ENCODE peak calls at places on chromosomes 13 and 19, in eight cellular contexts. G is body of pancreas, V is H54, W is A549, D is NB4, A is Peyer's patch, I is thyroid gland, N is heart left ventricle. M is an unnamed sample.

GRCh38 chr19:41615207-41615606 is 11.7 kb downstream of the CEACAM4 start:
- DNase-seq in G (no peak), V (no peak), W (no peak), D (no peak), A (no peak), I (no peak), N (no peak), M (no peak)

GRCh38 chr13:63307239-63307638 is 1891.6 kb upstream of the PCDH20 start:
- DNase-seq in G (peak; percentile 20), V (no peak), W (no peak), D (no peak), A (no peak), I (no peak), N (no peak), M (no peak)

GRCh38 chr13:76808927-76809326 is 77.3 kb downstream of the KCTD12 start:
- DNase-seq in G (no peak), V (no peak), W (no peak), D (no peak), A (no peak), I (no peak), N (no peak), M (no peak)

GRCh38 chr19:34480971-34481821 is at the start of gene WTIP:
- DNase-seq in G (peak; percentile 57), V (peak; percentile 77), W (peak; percentile 82), D (no peak), A (peak; percentile 60), I (peak; percentile 60), N (peak; percentile 89), M (peak; percentile 50)

GRCh38 chr19:29404951-29405727 is 120.7 kb upstream of the VSTM2B start:
- DNase-seq in G (no peak), V (no peak), W (no peak), D (no peak), A (no peak), I (no peak), N (no peak), M (no peak)

GRCh38 chr19:45681391-45682015 is 10.2 kb downstream of the SNRPD2 start:
- DNase-seq in G (peak; percentile 92), V (peak; percentile 84), W (peak; percentile 93), D (peak; percentile 78), A (peak; percentile 93), I (peak; percentile 86), N (peak; percentile 78), M (peak; percentile 92)

GRCh38 chr19:55208880-55209429 is 346 bp downstream of the PTPRH start:
- DNase-seq in G (no peak), V (no peak), W (no peak), D (peak; percentile 29), A (no peak), I (no peak), N (no peak), M (no peak)

GRCh38 chr13:23623394-23623793 is 53.2 kb downstream of the TNFRSF19 start:
- DNase-seq in G (no peak), V (no peak), W (no peak), D (no peak), A (no peak), I (no peak), N (no peak), M (no peak)

GRCh38 chr13:109785892-109786450 is 412 bp downstream of the IRS2 start:
- DNase-seq in G (peak; percentile 30), V (peak; percentile 68), W (no peak), D (peak; percentile 64), A (no peak), I (no peak), N (no peak), M (no peak)

DNA sequence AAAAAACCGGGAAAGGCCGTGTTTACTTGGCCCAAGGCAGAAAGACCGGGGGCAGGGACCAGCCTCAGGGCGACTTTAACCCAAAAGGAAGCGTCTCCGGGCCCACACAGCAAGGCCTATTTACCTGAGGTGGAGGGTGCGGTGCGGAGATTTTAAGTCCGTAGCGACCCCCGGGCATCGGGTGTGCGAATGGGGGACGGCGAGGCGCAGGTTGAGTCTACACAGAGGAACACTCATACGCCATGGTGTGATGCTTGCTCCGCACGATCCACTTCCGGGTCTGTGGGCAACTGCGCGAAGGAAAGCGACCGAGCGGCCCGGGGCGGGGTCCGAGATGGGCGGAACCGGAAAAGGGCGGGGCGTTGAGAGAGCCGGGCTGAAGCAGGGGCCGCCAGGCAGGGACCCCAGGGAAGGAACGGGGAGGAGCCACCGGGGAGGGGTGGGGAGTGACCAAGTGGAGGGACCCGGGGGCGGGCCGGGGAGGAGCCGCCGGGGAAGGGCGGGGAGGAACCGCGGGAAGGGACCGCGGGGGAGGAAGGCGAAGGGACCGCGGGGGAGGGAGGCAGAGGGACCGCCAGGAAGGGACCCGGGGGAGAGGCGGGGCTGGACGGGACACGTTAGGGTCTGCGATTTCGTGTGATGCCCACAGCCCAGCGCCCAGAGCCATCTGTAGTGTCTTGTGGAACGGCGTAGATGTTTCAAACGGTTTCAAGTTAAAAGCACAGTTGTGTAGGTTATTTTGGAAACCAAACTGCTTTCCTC is at the start of gene ZNF160:
- DNase-seq in G (peak; percentile 98), V (peak; percentile 100), W (peak; percentile 92), D (peak; percentile 98), A (peak; percentile 99), I (peak; percentile 99), N (peak; percentile 99), M (peak; percentile 98)
- TF ChIP-seq POLR2A in G (peak; percentile 89), V (peak; percentile 97), W (peak; percentile 88), D (peak; percentile 90), A (peak; percentile 89), I (peak; percentile 87), N (peak; percentile 83), M (peak; percentile 91)

GRCh38 chr13:113591750-113592149 is 7.2 kb downstream of the TFDP1 start:
- DNase-seq in G (no peak), V (no peak), W (no peak), D (no peak), A (no peak), I (no peak), N (no peak), M (no peak)
- TF ChIP-seq POLR2A in G (no peak), V (no peak), W (no peak), D (no peak), A (no peak), I (no peak), N (no peak), M (no peak)

GRCh38 chr19:17932485-17933338 is at the start of gene CCDC124:
- DNase-seq in G (peak; percentile 93), V (peak; percentile 89), W (peak; percentile 84), D (peak; percentile 95), A (peak; percentile 95), I (peak; percentile 90), N (peak; percentile 92), M (peak; percentile 87)
- TF ChIP-seq POLR2A in G (peak; percentile 91), V (peak; percentile 78), W (peak; percentile 63), D (peak; percentile 80), A (peak; percentile 76), I (peak; percentile 79), N (peak; percentile 84), M (peak; percentile 78)

DNA sequence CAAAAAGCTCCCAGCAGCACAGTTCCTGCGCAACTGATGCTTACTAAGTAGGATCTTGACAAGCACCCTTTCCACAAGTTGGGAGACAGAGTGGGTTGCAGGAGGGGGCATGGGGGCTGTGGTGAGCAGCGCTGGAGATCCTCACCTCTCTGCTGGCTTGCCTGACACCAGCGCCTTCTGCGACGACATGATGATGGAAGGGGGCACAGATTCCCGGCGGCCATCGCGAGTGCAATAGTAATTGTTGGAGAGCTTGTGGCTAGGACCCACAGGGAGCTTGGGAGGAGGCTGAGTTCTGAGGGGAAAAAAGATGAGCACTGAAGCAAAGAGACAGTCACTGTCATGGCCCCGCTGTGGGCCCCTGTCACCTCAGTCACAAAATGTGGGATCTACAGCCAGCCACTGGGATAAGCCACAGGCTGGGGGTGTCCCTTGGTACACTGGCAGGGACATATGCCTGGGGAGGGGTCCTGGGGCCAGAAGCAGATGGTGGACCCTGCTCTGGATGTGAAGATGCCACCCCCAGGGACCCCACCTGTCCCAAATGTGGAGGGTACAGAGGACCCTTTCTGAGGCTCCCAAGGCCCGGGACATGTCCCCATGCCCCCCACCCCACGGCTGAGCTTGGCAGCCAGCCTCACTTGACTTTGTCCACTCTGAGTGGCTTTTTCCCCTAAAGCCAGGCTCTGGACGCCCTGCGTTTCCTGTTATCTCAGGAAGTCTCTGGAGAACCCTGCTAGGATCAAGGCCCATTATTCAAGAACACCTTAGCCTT is 4.6 kb downstream of the NDUFA7 start:
- DNase-seq in G (no peak), V (no peak), W (no peak), D (no peak), A (no peak), I (no peak), N (no peak), M (no peak)
- TF ChIP-seq POLR2A in G (no peak), V (no peak), W (no peak), D (no peak), A (no peak), I (no peak), N (no peak), M (no peak)

M was measured in prostate gland.